ENCODE peak calls at places on chromosomes 12 and 14, in six cellular contexts. V is naive thymus-derived CD4-positive, alpha-beta T cell; W is GM06990; A is HFF-Myc; K is lower leg skin; N is GM12865. C is an unnamed sample.

GRCh38 chr12:1357171-1357570 is 237.2 kb downstream of the FBXL14 start:
- DNase-seq in V (no peak), W (no peak), A (no peak), K (no peak), N (no peak), C (no peak)

GRCh38 chr12:116582610-116583009 is 23.4 kb downstream of the MAP1LC3B2 start:
- DNase-seq in V (no peak), W (no peak), A (no peak), K (no peak), N (no peak), C (no peak)

GRCh38 chr14:105119410-105120025 is 49.1 kb downstream of the JAG2 start:
- DNase-seq in V (no peak), W (no peak), A (no peak), K (no peak), N (no peak), C (no peak)

GRCh38 chr14:24076302-24076601 is 4.9 kb downstream of the CPNE6 start:
- DNase-seq in V (no peak), W (no peak), A (no peak), K (no peak), N (no peak), C (no peak)

GRCh38 chr14:93299831-93300230 is 33.0 kb downstream of the BTBD7 start:
- DNase-seq in V (no peak), W (no peak), A (no peak), K (no peak), N (no peak), C (no peak)

GRCh38 chr14:30283822-30284446 is 275.0 kb upstream of the G2E3 start:
- DNase-seq in V (no peak), W (no peak), A (peak; percentile 25), K (no peak), N (peak; percentile 31), C (no peak)

GRCh38 chr14:101367421-101368261 is 193.7 kb upstream of the DIO3 start:
- DNase-seq in V (no peak), W (no peak), A (no peak), K (no peak), N (no peak), C (no peak)

GRCh38 chr12:21939435-21939834 is 1.8 kb downstream of the ABCC9 start:
- DNase-seq in V (no peak), W (no peak), A (no peak), K (no peak), N (no peak), C (no peak)

GRCh38 chr14:69231486-69231885 is 28.5 kb upstream of the GALNT16 start:
- DNase-seq in V (no peak), W (no peak), A (no peak), K (no peak), N (no peak), C (no peak)

GRCh38 chr14:74550071-74550470 is 56.5 kb downstream of the ISCA2 start:
- DNase-seq in V (no peak), W (no peak), A (no peak), K (no peak), N (no peak), C (no peak)

GRCh38 chr14:68685419-68686211 is 107.3 kb downstream of the ZFP36L1 start:
- DNase-seq in V (peak; percentile 68), W (peak; percentile 83), A (no peak), K (no peak), N (peak; percentile 91), C (no peak)

GRCh38 chr12:31874961-31875608 is 84.1 kb upstream of the RESF1 start:
- DNase-seq in V (peak; percentile 67), W (peak; percentile 55), A (peak; percentile 79), K (peak; percentile 41), N (peak; percentile 89), C (no peak)

GRCh38 chr12:58509116-58509885 is 411.0 kb downstream of the LRIG3 start:
- DNase-seq in V (no peak), W (no peak), A (no peak), K (no peak), N (no peak), C (no peak)

GRCh38 chr14:49945448-49946319 is 52.8 kb downstream of the ARF6 start:
- DNase-seq in V (peak; percentile 34), W (no peak), A (no peak), K (no peak), N (no peak), C (no peak)

GRCh38 chr12:12376636-12377448 is 20.0 kb downstream of the BORCS5 start:
- DNase-seq in V (peak; percentile 72), W (peak; percentile 57), A (peak; percentile 45), K (no peak), N (peak; percentile 86), C (no peak)

GRCh38 chr12:52125499-52125900 is 46.0 kb downstream of the SMIM41 start:
- DNase-seq in V (no peak), W (no peak), A (no peak), K (no peak), N (no peak), C (no peak)

GRCh38 chr12:18632848-18633247 is 105.0 kb downstream of the PLCZ1 start:
- DNase-seq in V (no peak), W (no peak), A (no peak), K (no peak), N (no peak), C (no peak)

GRCh38 chr12:58452546-58452945 is 467.8 kb downstream of the LRIG3 start:
- DNase-seq in V (no peak), W (no peak), A (no peak), K (no peak), N (no peak), C (no peak)

GRCh38 chr14:60349663-60350365 is 100.8 kb downstream of the PPM1A start:
- DNase-seq in V (peak; percentile 14), W (no peak), A (no peak), K (no peak), N (peak; percentile 68), C (peak; percentile 65)
- H3K4me3 ChIP-seq in V (no peak overlapping the region), W (no peak overlapping the region), A (no peak overlapping the region), K (no peak overlapping the region), N (no peak overlapping the region), C (no peak overlapping the region)

DNA sequence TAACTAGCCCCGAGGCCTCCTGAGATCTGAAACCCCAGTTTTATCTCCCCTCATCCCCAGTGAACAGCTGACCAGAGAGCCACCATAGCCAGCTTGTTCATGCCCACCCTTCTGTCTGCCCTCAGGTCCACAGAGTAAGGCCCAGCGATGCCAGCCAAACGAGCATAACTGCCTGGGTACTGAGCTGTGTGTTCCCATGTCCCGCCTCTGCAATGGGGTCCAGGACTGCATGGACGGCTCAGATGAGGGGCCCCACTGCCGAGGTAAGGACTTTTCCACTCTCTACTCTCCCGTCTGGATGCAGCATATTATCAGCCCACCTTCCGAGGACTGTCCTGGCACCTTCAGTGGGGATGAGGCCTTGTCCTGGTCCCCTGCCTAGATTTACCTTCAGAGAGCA is 6.2 kb downstream of the LRP1-AS start:
- DNase-seq in V (no peak), W (no peak), A (no peak), K (no peak), N (no peak), C (no peak)
- H3K4me3 ChIP-seq in V (no peak overlapping the region), W (no peak overlapping the region), A (no peak overlapping the region), K (no peak overlapping the region), N (no peak overlapping the region), C (no peak overlapping the region)

GRCh38 chr12:68348419-68348818 is 16.3 kb upstream of the MDM1 start:
- DNase-seq in V (no peak), W (no peak), A (no peak), K (no peak), N (no peak), C (no peak)

GRCh38 chr12:68350753-68351152 is 18.6 kb upstream of the MDM1 start:
- DNase-seq in V (no peak), W (no peak), A (no peak), K (no peak), N (no peak), C (no peak)

GRCh38 chr12:68349921-68350606 is 17.9 kb upstream of the MDM1 start:
- DNase-seq in V (no peak), W (no peak), A (no peak), K (no peak), N (no peak), C (no peak)

GRCh38 chr12:68352067-68352466 is 19.9 kb upstream of the MDM1 start:
- DNase-seq in V (no peak), W (no peak), A (no peak), K (no peak), N (no peak), C (no peak)

DNA sequence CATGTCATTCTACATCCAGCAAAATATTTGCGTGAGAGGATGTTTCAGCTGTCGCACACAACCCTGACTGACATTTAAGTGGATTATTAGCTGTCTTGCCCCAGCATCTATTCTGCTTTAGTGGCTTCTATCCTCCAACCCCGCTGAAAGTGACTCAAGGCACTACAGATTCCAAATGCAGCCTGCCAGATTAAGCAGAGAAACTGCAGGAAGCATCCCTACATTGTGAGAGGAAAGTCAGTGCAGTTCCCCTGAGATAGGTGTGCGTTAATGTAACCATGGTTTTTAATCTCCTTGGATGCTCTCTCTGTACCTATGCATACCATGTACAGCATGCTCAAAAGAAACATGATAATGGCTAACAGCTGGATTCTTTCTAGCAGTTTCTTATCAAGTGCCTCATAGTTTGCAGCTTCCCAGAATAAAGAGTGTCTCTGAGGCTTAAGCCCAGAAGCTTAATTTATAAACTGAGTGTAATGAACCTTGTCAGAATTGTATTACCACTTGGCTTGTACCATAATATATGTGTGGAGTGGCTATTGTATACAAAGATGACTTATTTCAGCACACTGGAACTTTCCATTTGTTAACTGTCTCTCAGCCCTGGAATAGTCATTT is 17.0 kb upstream of the MDM1 start:
- DNase-seq in V (no peak), W (no peak), A (no peak), K (no peak), N (no peak), C (no peak)
- H3K4me3 ChIP-seq in V (no peak overlapping the region), W (no peak overlapping the region), A (no peak overlapping the region), K (no peak overlapping the region), N (no peak overlapping the region), C (no peak overlapping the region)

GRCh38 chr12:54296393-54297121 is 4.3 kb downstream of the NFE2 start:
- DNase-seq in V (no peak), W (no peak), A (no peak), K (no peak), N (no peak), C (no peak)

GRCh38 chr12:54292083-54292930 is 8.5 kb downstream of the NFE2 start:
- DNase-seq in V (no peak), W (no peak), A (no peak), K (no peak), N (no peak), C (no peak)

GRCh38 chr12:54294914-54295566 is 5.8 kb downstream of the NFE2 start:
- DNase-seq in V (no peak), W (no peak), A (no peak), K (no peak), N (no peak), C (no peak)

GRCh38 chr12:54292931-54293241 is 7.9 kb downstream of the NFE2 start:
- DNase-seq in V (no peak), W (no peak), A (no peak), K (no peak), N (no peak), C (no peak)

DNA sequence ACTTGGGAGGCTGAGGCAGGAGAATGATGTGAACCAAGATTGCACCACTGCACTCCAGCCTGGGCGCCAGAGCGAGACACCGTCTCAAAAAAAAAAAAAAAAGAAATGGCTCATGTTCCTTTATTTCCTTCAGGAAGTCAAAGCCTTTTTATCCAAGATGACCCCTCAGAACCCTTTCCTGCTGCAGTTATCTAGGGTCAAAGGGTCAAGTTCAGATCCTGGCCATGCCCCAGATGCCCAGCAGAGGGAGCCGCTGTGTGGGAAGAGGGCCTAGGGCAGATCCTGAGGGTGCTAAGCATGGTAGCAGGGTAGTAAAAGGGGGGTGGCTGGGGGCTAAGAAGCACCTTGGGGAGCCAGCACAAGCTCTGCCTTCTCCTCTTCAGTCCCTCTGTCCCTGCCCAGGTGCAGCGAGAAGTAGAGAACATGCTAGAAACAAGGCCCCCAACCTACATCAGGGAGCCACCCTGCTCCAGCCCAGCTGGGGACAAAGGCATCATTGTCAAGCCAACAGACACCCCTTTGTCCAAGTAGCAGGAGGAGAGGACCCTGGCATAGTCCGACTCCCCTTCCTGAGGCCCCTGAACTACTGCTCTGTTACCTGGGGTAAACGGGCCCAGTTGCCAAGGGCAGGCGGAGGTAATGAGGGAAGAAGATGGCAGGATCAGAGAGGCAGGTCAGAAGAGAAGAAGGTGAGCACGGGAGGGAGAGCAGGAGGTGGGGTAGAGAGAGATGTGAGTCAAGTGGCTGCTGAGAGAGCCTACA is 6.5 kb downstream of the NFE2 start:
- DNase-seq in V (peak; percentile 29), W (no peak), A (no peak), K (no peak), N (peak; percentile 60), C (peak; percentile 55)
- H3K4me3 ChIP-seq in V (no peak overlapping the region), W (no peak overlapping the region), A (no peak overlapping the region), K (no peak overlapping the region), N (no peak overlapping the region), C (no peak overlapping the region)